ENCODE peak calls at places on chromosomes 3 and 15, in five cellular contexts. K is HCT116, V is tibial artery, M is psoas muscle, P is heart left ventricle. H is an unnamed sample. For H3K27me3, the result is how much of the 10 kb centered on the place peaks cover.

GRCh38 chr3:11651477-11651876 is 7.8 kb upstream of the VGLL4 start:
- DNase-seq in K (no peak), V (no peak), M (no peak), P (no peak), H (no peak)

GRCh38 chr15:71386448-71387236 is 271.4 kb downstream of the THSD4 start:
- DNase-seq in K (no peak), V (no peak), M (no peak), P (no peak), H (peak)

GRCh38 chr3:27544372-27544865 is 60.2 kb upstream of the SLC4A7 start:
- DNase-seq in K (no peak), V (no peak), M (no peak), P (no peak), H (no peak)

GRCh38 chr3:62636235-62636826 is 238.9 kb downstream of the CADPS start:
- DNase-seq in K (no peak), V (no peak), M (no peak), P (no peak), H (no peak)

GRCh38 chr15:92683511-92683834 is 27.9 kb upstream of the FAM174B start:
- DNase-seq in K (no peak), V (no peak), M (peak), P (no peak), H (no peak)

GRCh38 chr3:18445421-18446066 is 20.4 kb upstream of the SATB1 start:
- DNase-seq in K (no peak), V (no peak), M (no peak), P (peak), H (no peak)

GRCh38 chr3:71176366-71176765 is 407.2 kb downstream of the FOXP1 start:
- DNase-seq in K (no peak), V (no peak), M (no peak), P (no peak), H (no peak)

GRCh38 chr3:18379647-18380046 is 45.5 kb downstream of the SATB1 start:
- DNase-seq in K (no peak), V (no peak), M (no peak), P (no peak), H (no peak)

GRCh38 chr3:124885466-124886167 is 1.5 kb downstream of the ITGB5 start:
- DNase-seq in K (no peak), V (no peak), M (no peak), P (no peak), H (no peak)

GRCh38 chr3:171330936-171331335 is 129.3 kb downstream of the TNIK start:
- DNase-seq in K (no peak), V (no peak), M (no peak), P (no peak), H (no peak)

GRCh38 chr3:41711656-41712055 is 250.2 kb downstream of the ULK4 start:
- DNase-seq in K (no peak), V (no peak), M (no peak), P (no peak), H (no peak)

GRCh38 chr3:105140899-105141367 is 225.8 kb upstream of the ALCAM start:
- DNase-seq in K (no peak), V (no peak), M (no peak), P (no peak), H (no peak)

GRCh38 chr3:177498037-177498857 is 301.0 kb upstream of the TBL1XR1 start:
- DNase-seq in K (no peak), V (no peak), M (no peak), P (no peak), H (peak)

GRCh38 chr3:173553635-173554280 is 156.2 kb downstream of the NLGN1 start:
- DNase-seq in K (peak), V (no peak), M (no peak), P (no peak), H (no peak)

GRCh38 chr15:89654311-89654761 is 931 bp downstream of the KIF7 start:
- DNase-seq in K (no peak), V (peak), M (no peak), P (no peak), H (no peak)

GRCh38 chr3:126245811-126246727 is 65.7 kb upstream of the ALDH1L1 start:
- DNase-seq in K (peak), V (peak), M (peak), P (peak), H (peak)
- TF ChIP-seq CTCF in K (peak), V (peak), M (peak), P (peak), H (peak)

GRCh38 chr3:45174234-45174633 is 28.1 kb upstream of the CDCP1 start:
- DNase-seq in K (no peak), V (no peak), M (no peak), P (no peak), H (no peak)
- H3K27ac ChIP-seq in K (no peak), V (no peak), M (no peak), P (no peak), H (no peak)

GRCh38 chr3:45226206-45226915 is at the start of gene TMEM158:
- DNase-seq in K (no peak), V (peak), M (peak), P (peak), H (peak)
- H3K27me3 ChIP-seq in K (under half), V (under half), M (under half), P (under half), H (under half)

GRCh38 chr3:65334045-65334665 is 646.4 kb upstream of the ADAMTS9 start:
- DNase-seq in K (no peak), V (no peak), M (no peak), P (no peak), H (no peak)
- TF ChIP-seq CTCF in K (peak), V (no peak), M (peak), P (peak), H (no peak)

DNA sequence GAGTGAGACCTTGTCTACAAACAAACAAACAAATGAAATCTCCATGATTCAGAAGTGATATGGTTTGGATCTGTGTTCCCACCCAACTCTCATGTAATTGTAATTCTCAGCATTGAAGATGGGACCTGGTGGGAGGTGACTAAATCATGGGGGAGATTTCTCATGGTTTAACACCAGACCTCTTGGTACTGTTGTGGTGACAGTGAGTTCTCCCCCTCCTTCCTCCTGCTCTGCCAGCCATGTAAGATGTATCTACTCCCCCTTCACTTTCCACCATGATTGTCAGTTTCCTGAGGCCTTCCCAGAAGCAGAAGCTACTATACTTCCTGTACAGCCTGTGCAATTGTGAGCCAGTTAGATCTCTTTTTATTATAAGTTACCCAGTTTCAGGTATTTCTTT is 438.4 kb upstream of the THBS1 start:
- DNase-seq in K (no peak), V (no peak), M (no peak), P (no peak), H (no peak)
- H3K27ac ChIP-seq in K (no peak), V (no peak), M (no peak), P (no peak), H (no peak)

GRCh38 chr3:123657578-123657977 is 72.7 kb upstream of the HACD2 start:
- DNase-seq in K (no peak), V (no peak), M (no peak), P (no peak), H (no peak)

GRCh38 chr3:123656241-123656640 is 71.4 kb upstream of the HACD2 start:
- DNase-seq in K (no peak), V (no peak), M (no peak), P (no peak), H (no peak)

GRCh38 chr3:123658118-123658859 is 73.4 kb upstream of the HACD2 start:
- DNase-seq in K (no peak), V (peak), M (peak), P (no peak), H (peak)

GRCh38 chr3:123656691-123657090 is 71.8 kb upstream of the HACD2 start:
- DNase-seq in K (no peak), V (no peak), M (no peak), P (no peak), H (no peak)

GRCh38 chr3:123657111-123657510 is 72.3 kb upstream of the HACD2 start:
- DNase-seq in K (no peak), V (no peak), M (no peak), P (no peak), H (no peak)
- H3K27me3 ChIP-seq in K (under half), V (under half), M (under half), P (under half), H (under half)

GRCh38 chr15:44726136-44726535 is 10.2 kb upstream of the TRIM69 start:
- DNase-seq in K (no peak), V (no peak), M (no peak), P (no peak), H (no peak)

GRCh38 chr15:44727462-44728231 is 8.7 kb upstream of the TRIM69 start:
- DNase-seq in K (no peak), V (no peak), M (no peak), P (no peak), H (no peak)

GRCh38 chr15:44726568-44727461 is 9.5 kb upstream of the TRIM69 start:
- DNase-seq in K (peak), V (peak), M (no peak), P (no peak), H (no peak)

GRCh38 chr15:44729394-44729913 is 6.9 kb upstream of the TRIM69 start:
- DNase-seq in K (no peak), V (no peak), M (peak), P (peak), H (no peak)

GRCh38 chr15:44728576-44729393 is 7.5 kb upstream of the TRIM69 start:
- DNase-seq in K (peak), V (peak), M (peak), P (peak), H (peak)
- TF ChIP-seq CTCF in K (no peak), V (no peak), M (no peak), P (no peak), H (no peak)

DNA sequence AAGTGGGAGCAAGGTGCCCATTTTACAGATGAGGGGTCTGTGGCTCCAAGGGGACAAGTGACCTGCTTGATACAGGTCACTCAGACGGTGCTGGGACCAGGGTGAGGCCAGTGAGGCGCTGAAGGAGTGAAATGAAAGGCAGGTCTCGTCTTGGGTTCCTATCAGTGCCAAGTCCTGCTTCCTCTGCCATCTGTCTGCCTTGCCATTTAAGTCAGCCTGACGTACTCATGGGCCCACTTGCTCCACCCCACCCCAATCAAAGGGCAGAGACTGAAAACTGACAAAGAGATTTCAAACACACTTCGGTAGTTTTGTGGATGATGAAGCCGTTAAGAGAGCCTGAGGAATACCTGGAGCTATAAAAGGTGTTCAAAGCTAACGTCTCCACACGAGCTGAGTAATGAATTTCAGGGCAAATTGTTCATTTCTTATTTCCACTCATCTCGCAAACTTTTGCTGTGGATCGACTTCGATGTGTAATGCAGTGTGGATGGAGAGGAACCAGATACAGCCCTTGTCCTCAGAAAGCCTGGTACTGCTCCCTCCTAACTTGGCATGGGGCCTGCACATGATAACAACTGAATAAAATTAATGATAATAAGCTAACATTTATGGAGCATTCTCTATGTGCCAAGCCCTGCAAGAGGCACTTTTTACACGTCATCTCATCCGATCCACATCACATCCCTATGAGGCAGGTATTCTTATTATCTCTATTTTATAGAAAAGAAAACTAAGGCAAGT is 36.6 kb downstream of the ATP2B2 start:
- DNase-seq in K (no peak), V (no peak), M (no peak), P (no peak), H (no peak)
- H3K27ac ChIP-seq in K (no peak), V (no peak), M (peak), P (no peak), H (no peak)

DNA sequence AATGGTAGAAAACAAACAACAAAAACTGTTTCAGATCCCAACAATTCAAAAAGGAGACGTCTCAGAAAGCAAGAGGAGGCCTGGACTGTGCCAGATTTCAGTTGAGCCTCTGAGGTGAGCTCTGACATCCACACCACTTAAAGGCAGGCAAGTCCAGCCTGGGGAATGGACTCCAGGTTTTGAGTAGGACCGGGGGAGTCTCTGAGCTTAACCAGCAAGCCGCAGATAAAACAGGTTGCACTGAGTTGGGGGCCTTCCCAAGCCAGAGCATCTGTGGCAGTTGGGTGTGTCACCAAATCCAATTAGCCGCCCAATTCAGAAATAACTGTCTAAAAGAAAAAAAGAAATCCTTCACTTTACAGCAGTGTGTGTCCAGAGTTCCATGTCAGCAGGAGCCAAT is 54.7 kb downstream of the OXNAD1 start:
- DNase-seq in K (no peak), V (no peak), M (no peak), P (no peak), H (no peak)
- H3K27me3 ChIP-seq in K (under half), V (under half), M (under half), P (under half), H (under half)

H was measured in tibial nerve.